ENCODE peak calls at places on chromosomes 7 and 10, in five cellular contexts. A is H9, B is mesendoderm, W is neuronal stem cell, U is mesenchymal stem cell. G is an unnamed sample.

GRCh38 chr7:134943785-134944400 is 42.4 kb upstream of the AGBL3 start:
- DNase-seq in U (peak), W (no peak), A (no peak), B (no peak), G (peak)

GRCh38 chr7:13920053-13920697 is 69.3 kb downstream of the ETV1 start:
- DNase-seq in W (peak), U (peak), A (no peak), B (peak), G (peak)

GRCh38 chr7:130822642-130823041 is 88.6 kb upstream of the KLF14 start:
- DNase-seq in W (no peak), A (no peak), U (peak), B (no peak), G (peak)

GRCh38 chr7:134935701-134936100 is 50.6 kb upstream of the AGBL3 start:
- DNase-seq in A (no peak), B (no peak), U (no peak), W (no peak), G (no peak)

GRCh38 chr10:69716711-69717560 is 84.8 kb upstream of the COL13A1 start:
- DNase-seq in W (peak), B (peak), A (peak), U (peak), G (peak)

GRCh38 chr10:34150103-34150502 is 665.0 kb downstream of the PARD3 start:
- DNase-seq in U (no peak), W (no peak), A (no peak), B (no peak), G (no peak)

GRCh38 chr10:13483073-13483472 is 45.7 kb downstream of the BEND7 start:
- DNase-seq in U (no peak), A (no peak), B (no peak), W (no peak), G (no peak)

GRCh38 chr10:104274762-104275721 is 6.1 kb downstream of the GSTO2 start:
- DNase-seq in B (peak), W (no peak), U (no peak), A (peak), G (peak)

GRCh38 chr7:140475747-140476333 is 3.5 kb downstream of the MKRN1 start:
- DNase-seq in W (no peak), U (peak), A (no peak), B (peak), G (peak)

DNA sequence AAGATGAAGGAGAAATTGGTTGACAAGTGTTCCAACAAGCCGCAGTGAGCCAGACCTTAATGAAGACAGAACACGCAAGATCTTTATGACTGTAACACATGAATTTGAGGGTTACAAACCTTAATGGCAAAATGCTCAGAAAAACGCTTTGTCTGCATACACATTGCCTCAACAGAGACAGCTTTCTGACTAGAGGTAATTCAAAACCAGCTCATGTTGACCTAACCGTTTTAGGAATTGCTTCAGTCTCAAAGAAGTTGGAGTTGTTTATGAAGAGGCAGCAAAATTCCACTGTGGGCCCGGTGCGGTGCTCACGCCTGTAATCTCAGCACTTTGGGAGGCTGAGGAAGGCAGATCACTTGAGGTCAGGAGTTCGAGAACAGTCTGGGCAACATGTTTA is 2.2 kb upstream of the GTF2I start:
- DNase-seq in A (no peak), W (no peak), U (no peak), B (no peak), G (no peak)
- H3K18ac ChIP-seq in A (no peak), W (no peak), U (no peak), B (peak), G (no peak)

DNA sequence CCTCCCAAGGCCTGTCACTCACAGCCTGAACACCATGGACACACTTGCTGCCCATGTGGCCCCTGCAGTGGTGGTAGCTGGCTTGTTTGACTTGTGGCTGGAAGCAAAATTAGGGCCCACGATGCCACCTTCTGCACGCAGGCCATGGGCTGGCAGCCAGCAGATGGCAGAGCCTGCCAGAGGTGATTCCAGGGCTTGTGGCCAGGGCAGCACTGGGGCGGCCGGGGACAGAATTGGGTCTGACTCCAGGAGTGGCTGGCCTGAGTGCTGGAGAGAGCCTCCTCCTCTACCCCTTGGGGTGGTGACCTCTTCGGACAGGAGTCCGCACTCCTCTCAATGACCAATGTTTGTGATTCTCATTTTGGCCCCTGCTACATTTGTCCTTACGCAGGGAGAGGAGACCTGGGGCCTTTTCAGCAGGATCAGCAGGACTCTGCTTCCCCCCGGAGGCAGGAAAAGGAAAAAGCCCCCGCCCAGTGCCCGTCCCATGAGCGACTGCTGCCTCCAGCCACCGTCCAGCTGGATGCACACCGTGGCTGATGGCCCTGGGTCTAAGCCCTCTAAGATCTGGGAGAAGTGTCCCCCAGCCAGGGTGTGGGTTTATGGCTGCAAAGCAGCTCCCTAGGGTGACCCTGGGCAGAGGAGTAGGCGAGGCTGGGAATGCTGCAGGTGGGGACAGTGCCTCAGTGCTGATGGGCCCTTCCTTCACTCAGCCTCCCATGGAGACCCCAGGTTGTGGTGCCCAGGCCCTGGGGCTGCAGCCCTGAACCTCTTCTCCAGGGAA is 26.5 kb downstream of the DNAJB12 start:
- DNase-seq in B (peak), A (peak), U (peak), W (no peak), G (peak)
- H2BK5ac ChIP-seq in B (no peak), A (no peak), U (no peak), W (peak), G (peak)

GRCh38 chr7:30148426-30148825 is 13.6 kb downstream of the MTURN start:
- DNase-seq in W (no peak), A (no peak), U (no peak), B (no peak), G (no peak)

GRCh38 chr7:30148951-30149459 is 14.2 kb downstream of the MTURN start:
- DNase-seq in U (no peak), A (no peak), B (no peak), W (no peak), G (peak)

GRCh38 chr7:30147785-30148184 is 13.0 kb downstream of the MTURN start:
- DNase-seq in B (no peak), A (no peak), W (no peak), U (no peak), G (no peak)

GRCh38 chr7:30150711-30151110 is 15.9 kb downstream of the MTURN start:
- DNase-seq in W (no peak), B (no peak), A (no peak), U (no peak), G (no peak)

GRCh38 chr7:30149640-30150272 is 15.0 kb downstream of the MTURN start:
- DNase-seq in U (no peak), B (no peak), A (no peak), W (no peak), G (no peak)
- H3K4me2 ChIP-seq in U (no peak), B (no peak), A (no peak), W (no peak), G (no peak)

GRCh38 chr10:102311025-102311420 is 65.7 kb downstream of the GBF1 start:
- DNase-seq in A (no peak), B (no peak), U (peak), W (no peak), G (no peak)

GRCh38 chr10:102314801-102315200 is 69.5 kb downstream of the GBF1 start:
- DNase-seq in B (no peak), W (no peak), U (no peak), A (no peak), G (no peak)

GRCh38 chr10:102310356-102311024 is 65.2 kb downstream of the GBF1 start:
- DNase-seq in W (no peak), B (peak), A (no peak), U (peak), G (peak)

GRCh38 chr10:102313221-102313896 is 68.0 kb downstream of the GBF1 start:
- DNase-seq in U (peak), W (no peak), A (no peak), B (no peak), G (no peak)

GRCh38 chr10:102312683-102313082 is 67.4 kb downstream of the GBF1 start:
- DNase-seq in A (no peak), U (peak), B (no peak), W (no peak), G (no peak)
- H3K18ac ChIP-seq in A (no peak), U (no peak), B (no peak), W (no peak), G (no peak)

DNA sequence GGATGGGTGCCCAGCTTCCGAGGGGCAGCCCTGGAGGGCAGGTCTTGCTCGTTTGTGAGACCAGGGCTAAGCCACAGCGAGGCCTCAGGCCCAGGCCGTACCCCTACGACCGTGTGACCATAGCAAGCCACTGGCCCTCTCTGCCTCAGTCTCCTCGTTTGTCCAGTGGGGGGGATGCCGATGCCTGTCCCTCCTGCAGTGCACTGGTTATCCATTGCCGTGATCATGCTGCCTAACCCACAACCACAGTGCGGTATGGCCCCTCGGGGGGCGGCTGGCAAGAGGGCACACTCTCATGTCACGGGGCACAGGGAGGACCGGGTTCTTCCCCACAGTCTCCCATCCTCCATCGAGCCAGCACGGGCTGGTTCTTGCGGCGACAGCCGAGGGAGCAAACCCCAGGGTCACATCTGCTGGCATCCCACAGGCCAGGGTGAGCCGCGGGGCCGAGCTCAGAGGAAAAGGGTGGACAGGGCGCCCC is 80.5 kb downstream of the ELFN1 start:
- DNase-seq in W (no peak), U (no peak), A (no peak), B (no peak), G (no peak)
- H2BK5ac ChIP-seq in W (peak), U (no peak), A (no peak), B (no peak), G (no peak)

G was measured in trophoblast cell.